ENCODE peak calls at places on chromosome 3, in five cellular contexts. H is neuronal stem cell, F is K562, E is GM23248, P is H9. R is an unnamed sample.

GRCh38 chr3:99808163-99808794 is 9.4 kb upstream of the CMSS1 start:
- DNase-seq in H (peak), F (peak), E (peak), P (peak), R (peak)

GRCh38 chr3:153980252-153980590 is 141.0 kb upstream of the ARHGEF26 start:
- DNase-seq in H (no peak), F (peak), E (no peak), P (no peak), R (no peak)

GRCh38 chr3:187296915-187297314 is 5.4 kb upstream of the MASP1 start:
- DNase-seq in H (no peak), F (no peak), E (no peak), P (no peak), R (no peak)

GRCh38 chr3:11238057-11238456 is 34.1 kb upstream of the ATG7 start:
- DNase-seq in H (no peak), F (no peak), E (peak), P (no peak), R (no peak)

GRCh38 chr3:193771736-193772135 is 178.7 kb downstream of the OPA1 start:
- DNase-seq in H (peak), F (no peak), E (no peak), P (no peak), R (no peak)

GRCh38 chr3:43537206-43537605 is 84.6 kb downstream of the ANO10 start:
- DNase-seq in H (no peak), F (no peak), E (no peak), P (no peak), R (no peak)

GRCh38 chr3:116260491-116260890 is 184.8 kb downstream of the LSAMP start:
- DNase-seq in H (no peak), F (no peak), E (no peak), P (no peak), R (no peak)

GRCh38 chr3:126212629-126213375 is 32.4 kb upstream of the ALDH1L1 start:
- DNase-seq in H (peak), F (no peak), E (peak), P (peak), R (no peak)

GRCh38 chr3:11509175-11510000 is 134.3 kb downstream of the VGLL4 start:
- DNase-seq in H (no peak), F (peak), E (peak), P (no peak), R (no peak)

GRCh38 chr3:157475921-157476395 is 27.3 kb downstream of the VEPH1 start:
- DNase-seq in H (no peak), F (no peak), E (peak), P (no peak), R (no peak)

GRCh38 chr3:134336587-134336986 is 37.7 kb downstream of the AMOTL2 start:
- DNase-seq in H (no peak), F (no peak), E (peak), P (no peak), R (no peak)

GRCh38 chr3:46705751-46706572 is 4.8 kb downstream of the TMIE start:
- DNase-seq in H (no peak), F (no peak), E (peak), P (no peak), R (no peak)

GRCh38 chr3:190225186-190225692 is 97.0 kb downstream of the CLDN1 start:
- DNase-seq in H (peak), F (no peak), E (peak), P (no peak), R (peak)

GRCh38 chr3:85304360-85304964 is 345.7 kb downstream of the CADM2 start:
- DNase-seq in H (no peak), F (peak), E (peak), P (no peak), R (no peak)

GRCh38 chr3:16510620-16511319 is 2.7 kb downstream of the RFTN1 start:
- DNase-seq in H (no peak), F (no peak), E (no peak), P (no peak), R (peak)

GRCh38 chr3:186254676-186255665 is 107.1 kb downstream of the DGKG start:
- DNase-seq in H (no peak), F (no peak), E (no peak), P (no peak), R (peak)

GRCh38 chr3:63067999-63068645 is 192.9 kb upstream of the CADPS start:
- DNase-seq in H (peak), F (peak), E (peak), P (no peak), R (peak)

GRCh38 chr3:147411777-147412176 is 2.6 kb downstream of the ZIC1 start:
- DNase-seq in H (peak), F (no peak), E (peak), P (no peak), R (no peak)

GRCh38 chr3:9351709-9352126 is 11.1 kb upstream of the THUMPD3 start:
- DNase-seq in H (no peak), F (no peak), E (no peak), P (peak), R (no peak)

GRCh38 chr3:124318014-124318413 is 326.1 kb upstream of the ROPN1 start:
- DNase-seq in H (no peak), F (no peak), E (no peak), P (no peak), R (no peak)

GRCh38 chr3:10563396-10563795 is 58.0 kb upstream of the ATP2B2 start:
- DNase-seq in H (no peak), F (no peak), E (no peak), P (no peak), R (peak)

GRCh38 chr3:11626084-11626463 is 17.6 kb downstream of the VGLL4 start:
- DNase-seq in H (no peak), F (no peak), E (no peak), P (no peak), R (peak)

GRCh38 chr3:157530637-157531300 is 27.6 kb upstream of the VEPH1 start:
- DNase-seq in H (no peak), F (no peak), E (peak), P (no peak), R (no peak)

GRCh38 chr3:39112535-39112934 is 5.1 kb downstream of the TTC21A start:
- DNase-seq in H (no peak), F (no peak), E (no peak), P (no peak), R (no peak)

GRCh38 chr3:137202941-137203340 is 245.2 kb downstream of the IL20RB start:
- DNase-seq in H (no peak), F (no peak), E (no peak), P (no peak), R (no peak)

GRCh38 chr3:28022916-28023315 is 218.5 kb upstream of the CMC1 start:
- DNase-seq in H (no peak), F (no peak), E (no peak), P (no peak), R (no peak)

GRCh38 chr3:40404591-40405198 is 17.7 kb downstream of the ENTPD3 start:
- DNase-seq in H (no peak), F (no peak), E (no peak), P (no peak), R (no peak)

GRCh38 chr3:190911382-190911781 is 48.9 kb upstream of the GMNC start:
- DNase-seq in H (peak), F (no peak), E (no peak), P (no peak), R (no peak)

GRCh38 chr3:116958291-116958690 is 248.7 kb downstream of the TUSC7 start:
- DNase-seq in H (no peak), F (no peak), E (no peak), P (no peak), R (no peak)

GRCh38 chr3:13494463-13495350 is 14.6 kb downstream of the HDAC11 start:
- DNase-seq in H (peak), F (peak), E (peak), P (no peak), R (peak)

GRCh38 chr3:37909067-37909911 is 47.6 kb downstream of the CTDSPL start:
- DNase-seq in H (no peak), F (no peak), E (peak), P (no peak), R (no peak)

GRCh38 chr3:194470615-194471014 is 16.2 kb downstream of the ATP13A3 start:
- DNase-seq in H (no peak), F (no peak), E (no peak), P (no peak), R (no peak)

GRCh38 chr3:169637731-169638130 is 25.8 kb downstream of the MECOM start:
- DNase-seq in H (no peak), F (no peak), E (no peak), P (no peak), R (peak)

GRCh38 chr3:58034738-58035511 is 26.7 kb downstream of the FLNB start:
- DNase-seq in H (no peak), F (peak), E (no peak), P (peak), R (no peak)

GRCh38 chr3:188914556-188914955 is 257.2 kb upstream of the TPRG1 start:
- DNase-seq in H (no peak), F (no peak), E (peak), P (no peak), R (no peak)

GRCh38 chr3:9163289-9163688 is 86.2 kb downstream of the SRGAP3 start:
- DNase-seq in H (no peak), F (no peak), E (no peak), P (no peak), R (no peak)

GRCh38 chr3:111134302-111134701 is 62.7 kb downstream of the NECTIN3 start:
- DNase-seq in H (no peak), F (no peak), E (no peak), P (no peak), R (no peak)

GRCh38 chr3:111130827-111131226 is 59.2 kb downstream of the NECTIN3 start:
- DNase-seq in H (no peak), F (no peak), E (no peak), P (no peak), R (no peak)

DNA sequence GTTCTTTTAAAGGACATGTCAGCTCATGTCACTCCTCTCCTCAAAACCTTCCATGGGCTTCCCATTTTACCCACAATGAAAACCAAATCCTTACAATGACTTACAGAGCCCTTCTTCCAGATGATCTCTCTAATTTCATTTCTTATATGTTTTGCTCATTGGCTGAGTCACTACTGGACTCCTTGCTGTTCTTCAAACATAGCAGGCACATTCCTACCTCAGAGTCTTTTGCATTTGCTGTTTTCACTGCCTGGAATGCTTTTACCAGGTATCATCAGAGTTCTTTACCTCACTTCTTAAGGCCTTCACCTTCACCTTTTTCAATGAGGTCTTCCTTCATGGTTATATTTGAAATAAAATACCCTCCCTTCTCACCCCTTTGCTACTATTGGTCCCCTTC is 57.3 kb downstream of the NECTIN3 start:
- DNase-seq in H (no peak), F (no peak), E (peak), P (no peak), R (no peak)
- H3K4me2 ChIP-seq in H (no peak), F (no peak), E (no peak), P (no peak), R (no peak)

GRCh38 chr3:32847520-32847919 is 29.7 kb downstream of the TRIM71 start:
- DNase-seq in H (no peak), F (no peak), E (no peak), P (no peak), R (no peak)

GRCh38 chr3:32850636-32851035 is 32.8 kb downstream of the TRIM71 start:
- DNase-seq in H (no peak), F (no peak), E (no peak), P (no peak), R (no peak)

GRCh38 chr3:32852146-32852545 is 34.3 kb downstream of the TRIM71 start:
- DNase-seq in H (no peak), F (no peak), E (no peak), P (no peak), R (no peak)

GRCh38 chr3:32848215-32848614 is 30.4 kb downstream of the TRIM71 start:
- DNase-seq in H (no peak), F (peak), E (no peak), P (no peak), R (no peak)

GRCh38 chr3:32850226-32850625 is 32.4 kb downstream of the TRIM71 start:
- DNase-seq in H (no peak), F (no peak), E (peak), P (no peak), R (no peak)
- H3K9ac ChIP-seq in H (no peak), F (no peak), E (no peak), P (no peak), R (no peak)

DNA sequence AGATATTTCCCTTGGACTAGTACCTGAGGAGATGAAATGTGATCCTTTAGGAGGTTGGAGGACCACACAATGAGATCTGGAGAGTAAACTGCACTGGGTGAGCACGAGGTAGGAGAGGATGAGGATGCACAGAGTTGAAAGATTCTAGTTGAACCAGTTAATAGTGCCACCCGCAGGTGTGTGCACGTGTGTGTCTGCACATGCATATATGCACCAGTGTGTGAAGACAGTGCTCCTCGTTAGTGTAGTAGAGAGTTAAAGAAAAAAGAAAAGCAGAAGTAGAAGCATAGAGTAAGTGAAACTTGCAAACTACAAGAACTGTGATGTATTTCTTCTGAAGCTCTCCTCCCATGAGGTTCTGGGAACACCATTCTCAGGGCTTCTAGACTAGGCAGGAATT is 8.4 kb downstream of the MED12L start:
- DNase-seq in H (no peak), F (no peak), E (no peak), P (no peak), R (peak)
- H3K4me2 ChIP-seq in H (no peak), F (no peak), E (no peak), P (no peak), R (peak)

GRCh38 chr3:102092617-102093466 is 243.5 kb downstream of the NFKBIZ start:
- DNase-seq in H (no peak), F (no peak), E (peak), P (no peak), R (no peak)

GRCh38 chr3:102089182-102089581 is 239.9 kb downstream of the NFKBIZ start:
- DNase-seq in H (no peak), F (no peak), E (no peak), P (no peak), R (no peak)

GRCh38 chr3:102089904-102090492 is 240.7 kb downstream of the NFKBIZ start:
- DNase-seq in H (no peak), F (no peak), E (peak), P (no peak), R (no peak)

GRCh38 chr3:102091358-102091757 is 242.0 kb downstream of the NFKBIZ start:
- DNase-seq in H (no peak), F (no peak), E (no peak), P (no peak), R (no peak)

DNA sequence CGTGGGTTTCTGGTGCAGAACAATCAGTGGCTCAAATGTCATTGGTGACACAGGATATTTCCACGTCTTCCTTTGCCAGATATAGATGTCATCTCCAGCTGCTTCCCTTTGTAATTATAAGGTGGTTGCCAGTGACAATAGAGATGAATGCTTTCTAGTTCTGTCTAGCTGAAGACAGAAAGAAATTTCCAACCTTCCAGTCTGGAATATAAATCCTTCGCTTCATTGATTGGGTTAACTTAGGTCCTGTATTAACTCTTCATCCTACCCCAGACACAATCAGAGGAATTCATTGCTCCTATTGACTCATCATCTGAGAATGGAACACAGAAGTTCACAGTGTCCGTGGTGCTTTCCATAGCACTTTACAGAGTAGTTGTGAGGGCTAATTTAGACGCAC is 241.3 kb downstream of the NFKBIZ start:
- DNase-seq in H (no peak), F (no peak), E (peak), P (no peak), R (no peak)
- H3K9ac ChIP-seq in H (no peak), F (no peak), E (peak), P (no peak), R (no peak)

DNA sequence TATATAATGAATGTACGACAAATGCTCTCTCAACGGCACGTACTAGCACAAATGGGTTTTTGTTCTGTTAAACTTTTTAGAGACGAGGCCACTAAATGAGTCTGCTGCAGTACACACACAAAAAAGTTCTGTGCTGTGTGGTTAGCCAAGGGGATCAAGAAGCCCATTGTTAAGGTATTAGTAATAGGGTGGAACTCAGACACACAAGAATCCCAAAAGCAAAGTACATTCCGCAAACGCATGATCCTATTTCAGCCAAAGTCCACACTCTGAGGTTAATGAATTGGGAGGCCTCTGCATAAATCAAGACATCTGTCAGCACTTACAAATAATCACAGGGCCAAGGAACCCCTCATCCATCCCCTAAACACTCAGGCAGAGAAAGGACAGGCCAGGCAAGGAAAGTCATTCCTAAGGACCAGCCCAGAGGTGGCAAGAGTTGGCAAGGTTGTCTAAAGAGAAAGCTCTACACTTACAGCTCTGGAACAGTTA is 12.1 kb downstream of the OSBPL10 start:
- DNase-seq in H (peak), F (no peak), E (peak), P (no peak), R (peak)
- H3K4me2 ChIP-seq in H (no peak), F (no peak), E (peak), P (no peak), R (peak)

GRCh38 chr3:184332370-184333090 is 4.9 kb upstream of the FAM131A start:
- DNase-seq in H (no peak), F (no peak), E (peak), P (no peak), R (no peak)
- H3K9ac ChIP-seq in H (peak), F (peak), E (peak), P (no peak), R (no peak)

R was measured in Karpas-422.